ENCODE peak calls at places on chromosomes 6 and 20, in four cellular contexts. L is breast epithelium, V is PC-3, U is Panc1. Y is an unnamed sample.

GRCh38 chr6:82259389-82259788 is 11.8 kb upstream of the IBTK start:
- DNase-seq in L (no peak), V (no peak), U (no peak), Y (no peak)

GRCh38 chr6:7993952-7994351 is 70.2 kb downstream of the BLOC1S5 start:
- DNase-seq in L (no peak), V (peak; percentile 27), U (no peak), Y (no peak)

GRCh38 chr6:163955131-163955530 is 540.6 kb downstream of the QKI start:
- DNase-seq in L (no peak), V (no peak), U (no peak), Y (no peak)

GRCh38 chr20:62161347-62161746 is 17.8 kb downstream of the SS18L1 start:
- DNase-seq in L (peak; percentile 60), V (no peak), U (no peak), Y (no peak)

GRCh38 chr20:62220666-62221568 is 839 bp upstream of the HRH3 start:
- DNase-seq in L (no peak), V (no peak), U (no peak), Y (no peak)

GRCh38 chr20:57851786-57852185 is 142.0 kb upstream of the PMEPA1 start:
- DNase-seq in L (no peak), V (no peak), U (no peak), Y (no peak)

GRCh38 chr6:43683708-43684455 is 3.7 kb downstream of the MRPS18A start:
- DNase-seq in L (no peak), V (no peak), U (no peak), Y (no peak)

GRCh38 chr6:150887978-150888563 is 22.6 kb downstream of the MTHFD1L start:
- DNase-seq in L (no peak), V (no peak), U (no peak), Y (no peak)

GRCh38 chr6:136324981-136325380 is 35.3 kb upstream of the BCLAF1 start:
- DNase-seq in L (no peak), V (no peak), U (no peak), Y (no peak)

GRCh38 chr20:46129955-46130481 is 11.9 kb downstream of the CD40 start:
- DNase-seq in L (no peak), V (no peak), U (no peak), Y (no peak)

GRCh38 chr6:31203345-31203979 is 33.0 kb upstream of the POU5F1 start:
- DNase-seq in L (peak; percentile 54), V (peak; percentile 92), U (peak; percentile 76), Y (no peak)

GRCh38 chr6:80094017-80094416 is 12.5 kb upstream of the BCKDHB start:
- DNase-seq in L (no peak), V (peak; percentile 49), U (no peak), Y (no peak)

GRCh38 chr6:56091159-56091869 is 156.1 kb downstream of the COL21A1 start:
- DNase-seq in L (no peak), V (peak; percentile 88), U (peak; percentile 77), Y (no peak)

GRCh38 chr6:9204171-9204570 is 768.8 kb upstream of the SLC35B3 start:
- DNase-seq in L (peak; percentile 28), V (peak; percentile 93), U (peak; percentile 54), Y (no peak)

GRCh38 chr6:158854214-158855101 is 35.3 kb upstream of the EZR start:
- DNase-seq in L (no peak), V (peak; percentile 44), U (no peak), Y (no peak)

GRCh38 chr6:16440656-16441212 is 202.3 kb downstream of the GMPR start:
- DNase-seq in L (no peak), V (no peak), U (no peak), Y (no peak)

GRCh38 chr6:45423111-45423900 is 45.6 kb upstream of the SUPT3H start:
- DNase-seq in L (no peak), V (peak; percentile 36), U (no peak), Y (no peak)

GRCh38 chr6:159716247-159717086 is 10.8 kb upstream of the WTAP start:
- DNase-seq in L (peak; percentile 72), V (peak; percentile 61), U (no peak), Y (no peak)

GRCh38 chr6:139230421-139230840 is 61.4 kb downstream of the TXLNB start:
- DNase-seq in L (no peak), V (peak; percentile 42), U (no peak), Y (no peak)

GRCh38 chr6:155152211-155153076 is 111.4 kb upstream of the CLDN20 start:
- DNase-seq in L (no peak), V (no peak), U (no peak), Y (no peak)

DNA sequence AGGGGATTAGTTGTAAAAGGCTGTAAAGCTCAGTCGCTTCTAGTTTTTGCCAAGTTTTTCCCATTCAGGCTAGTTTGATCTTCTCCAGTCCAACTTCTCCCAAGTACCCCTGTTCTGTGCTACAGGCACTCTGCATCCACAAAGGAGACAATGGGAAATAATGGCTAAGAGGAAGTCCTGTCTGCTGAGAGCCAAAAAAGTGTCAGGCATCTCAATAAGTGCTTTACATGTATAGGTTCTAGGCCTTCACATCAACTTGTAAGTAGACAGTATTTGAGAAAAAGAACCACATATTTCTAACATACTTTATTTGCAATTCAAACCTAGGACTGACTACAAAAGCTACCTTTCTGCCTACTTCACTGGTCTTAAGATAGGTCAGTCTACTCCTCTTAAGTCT is 4.9 kb downstream of the HTR1B start:
- DNase-seq in L (no peak), V (no peak), U (no peak), Y (no peak)
- H3K27ac ChIP-seq in L (no peak overlapping the region), V (no peak overlapping the region), U (peak overlapping the region; percentile 88), Y (no peak overlapping the region)

GRCh38 chr6:20096506-20096905 is 115.8 kb downstream of the MBOAT1 start:
- DNase-seq in L (no peak), V (no peak), U (no peak), Y (peak; percentile 47)
- H3K27ac ChIP-seq in L (no peak overlapping the region), V (no peak overlapping the region), U (no peak overlapping the region), Y (peak overlapping the region; percentile 76)

GRCh38 chr20:19855426-19855825 is 97.4 kb downstream of the RIN2 start:
- DNase-seq in L (no peak), V (no peak), U (no peak), Y (no peak)

GRCh38 chr20:19851863-19852262 is 93.8 kb downstream of the RIN2 start:
- DNase-seq in L (no peak), V (no peak), U (no peak), Y (no peak)

GRCh38 chr20:19847383-19847782 is 89.3 kb downstream of the RIN2 start:
- DNase-seq in L (no peak), V (no peak), U (no peak), Y (no peak)

GRCh38 chr20:19849341-19850189 is 91.5 kb downstream of the RIN2 start:
- DNase-seq in L (no peak), V (no peak), U (no peak), Y (no peak)

GRCh38 chr20:19850190-19850533 is 92.1 kb downstream of the RIN2 start:
- DNase-seq in L (no peak), V (no peak), U (no peak), Y (peak; percentile 35)
- H3K27ac ChIP-seq in L (peak overlapping the region; percentile 82), V (no peak overlapping the region), U (peak overlapping the region; percentile 17), Y (peak overlapping the region; percentile 84)

GRCh38 chr6:165630544-165630953 is 32.5 kb downstream of the PDE10A start:
- DNase-seq in L (no peak), V (peak; percentile 46), U (no peak), Y (no peak)

GRCh38 chr6:165628955-165629354 is 34.1 kb downstream of the PDE10A start:
- DNase-seq in L (no peak), V (no peak), U (no peak), Y (no peak)

GRCh38 chr6:165634486-165634885 is 28.6 kb downstream of the PDE10A start:
- DNase-seq in L (no peak), V (no peak), U (no peak), Y (no peak)

GRCh38 chr6:165634076-165634475 is 29.0 kb downstream of the PDE10A start:
- DNase-seq in L (no peak), V (no peak), U (no peak), Y (no peak)

GRCh38 chr6:165632194-165632593 is 30.8 kb downstream of the PDE10A start:
- DNase-seq in L (no peak), V (no peak), U (no peak), Y (no peak)
- H3K27ac ChIP-seq in L (no peak overlapping the region), V (no peak overlapping the region), U (peak overlapping the region; percentile 44), Y (no peak overlapping the region)

GRCh38 chr20:774680-775057 is 6.4 kb upstream of the SLC52A3 start:
- DNase-seq in L (no peak), V (no peak), U (no peak), Y (no peak)
- H3K27ac ChIP-seq in L (no peak overlapping the region), V (no peak overlapping the region), U (no peak overlapping the region), Y (no peak overlapping the region)

GRCh38 chr20:11159728-11160127 is 485.9 kb upstream of the JAG1 start:
- DNase-seq in L (peak; percentile 22), V (no peak), U (no peak), Y (no peak)
- H3K27ac ChIP-seq in L (peak overlapping the region; percentile 44), V (no peak overlapping the region), U (no peak overlapping the region), Y (no peak overlapping the region)

GRCh38 chr20:63416631-63417030 is 55.5 kb upstream of the CHRNA4 start:
- DNase-seq in L (no peak), V (no peak), U (no peak), Y (no peak)
- H3K27ac ChIP-seq in L (no peak overlapping the region), V (no peak overlapping the region), U (no peak overlapping the region), Y (no peak overlapping the region)

Y was measured in substantia nigra.